ENCODE peak calls at places on chromosomes 6 and 20, in six cellular contexts. One of them, this sample, is unnamed.

GRCh38 chr6:33172307-33173227 is 19.7 kb downstream of the COL11A2 start:
- DNase-seq in CD14-positive monocyte: no peak
- DNase-seq in astrocyte of the spinal cord: peak; percentile 12
- DNase-seq in cardiac fibroblast: peak; percentile 55
- DNase-seq in HL-60: peak; percentile 28
- DNase-seq in mesothelial cell of epicardium: no peak
- DNase-seq in this sample: peak; percentile 33

GRCh38 chr20:50865591-50865990 is 65.6 kb downstream of the ADNP start:
- DNase-seq in astrocyte of the spinal cord: no peak
- DNase-seq in cardiac fibroblast: no peak
- DNase-seq in HL-60: no peak
- DNase-seq in CD14-positive monocyte: no peak
- DNase-seq in mesothelial cell of epicardium: no peak
- DNase-seq in this sample: no peak

GRCh38 chr6:3363296-3364025 is 93.4 kb downstream of the SLC22A23 start:
- DNase-seq in CD14-positive monocyte: no peak
- DNase-seq in astrocyte of the spinal cord: no peak
- DNase-seq in cardiac fibroblast: no peak
- DNase-seq in mesothelial cell of epicardium: no peak
- DNase-seq in HL-60: no peak
- DNase-seq in this sample: no peak

GRCh38 chr6:42030585-42031506 is 19.5 kb upstream of the TAF8 start:
- DNase-seq in cardiac fibroblast: peak; percentile 10
- DNase-seq in CD14-positive monocyte: no peak
- DNase-seq in mesothelial cell of epicardium: no peak
- DNase-seq in HL-60: peak; percentile 72
- DNase-seq in astrocyte of the spinal cord: peak; percentile 26
- DNase-seq in this sample: peak; percentile 53

GRCh38 chr6:137610702-137611101 is 116.5 kb upstream of the OLIG3 start:
- DNase-seq in HL-60: no peak
- DNase-seq in mesothelial cell of epicardium: no peak
- DNase-seq in CD14-positive monocyte: no peak
- DNase-seq in astrocyte of the spinal cord: no peak
- DNase-seq in cardiac fibroblast: no peak
- DNase-seq in this sample: no peak

GRCh38 chr6:18405477-18406293 is 18.5 kb downstream of the RNF144B start:
- DNase-seq in CD14-positive monocyte: no peak
- DNase-seq in astrocyte of the spinal cord: peak; percentile 95
- DNase-seq in HL-60: no peak
- DNase-seq in mesothelial cell of epicardium: no peak
- DNase-seq in cardiac fibroblast: peak; percentile 96
- DNase-seq in this sample: peak; percentile 97

GRCh38 chr6:7910298-7910653 is 312 bp downstream of the TXNDC5 start:
- DNase-seq in astrocyte of the spinal cord: peak; percentile 12
- DNase-seq in cardiac fibroblast: no peak
- DNase-seq in CD14-positive monocyte: no peak
- DNase-seq in mesothelial cell of epicardium: no peak
- DNase-seq in HL-60: peak; percentile 36
- DNase-seq in this sample: no peak

GRCh38 chr6:87282743-87283142 is 39.6 kb upstream of the SMIM8 start:
- DNase-seq in cardiac fibroblast: no peak
- DNase-seq in CD14-positive monocyte: no peak
- DNase-seq in mesothelial cell of epicardium: no peak
- DNase-seq in astrocyte of the spinal cord: no peak
- DNase-seq in HL-60: no peak
- DNase-seq in this sample: no peak

GRCh38 chr6:65566117-65566516 is 140.9 kb downstream of the EYS start:
- DNase-seq in HL-60: no peak
- DNase-seq in cardiac fibroblast: no peak
- DNase-seq in CD14-positive monocyte: no peak
- DNase-seq in astrocyte of the spinal cord: no peak
- DNase-seq in mesothelial cell of epicardium: no peak
- DNase-seq in this sample: no peak

GRCh38 chr20:25142435-25142834 is 53.1 kb upstream of the ENTPD6 start:
- DNase-seq in CD14-positive monocyte: no peak
- DNase-seq in astrocyte of the spinal cord: no peak
- DNase-seq in mesothelial cell of epicardium: no peak
- DNase-seq in HL-60: no peak
- DNase-seq in cardiac fibroblast: no peak
- DNase-seq in this sample: no peak

GRCh38 chr6:72620866-72621242 is 1.0 kb upstream of the KCNQ5 start:
- DNase-seq in CD14-positive monocyte: no peak
- DNase-seq in mesothelial cell of epicardium: no peak
- DNase-seq in astrocyte of the spinal cord: peak; percentile 25
- DNase-seq in cardiac fibroblast: peak; percentile 29
- DNase-seq in HL-60: no peak
- DNase-seq in this sample: no peak

GRCh38 chr20:11274137-11274536 is 600.3 kb upstream of the JAG1 start:
- DNase-seq in cardiac fibroblast: peak; percentile 84
- DNase-seq in CD14-positive monocyte: no peak
- DNase-seq in HL-60: peak; percentile 48
- DNase-seq in astrocyte of the spinal cord: peak; percentile 67
- DNase-seq in mesothelial cell of epicardium: no peak
- DNase-seq in this sample: peak; percentile 82

GRCh38 chr6:21023210-21023609 is 489.0 kb downstream of the CDKAL1 start:
- DNase-seq in cardiac fibroblast: no peak
- DNase-seq in CD14-positive monocyte: no peak
- DNase-seq in mesothelial cell of epicardium: no peak
- DNase-seq in HL-60: no peak
- DNase-seq in astrocyte of the spinal cord: no peak
- DNase-seq in this sample: no peak

GRCh38 chr20:37233471-37234253 is 28.0 kb downstream of the GHRH start:
- DNase-seq in cardiac fibroblast: no peak
- DNase-seq in CD14-positive monocyte: no peak
- DNase-seq in mesothelial cell of epicardium: no peak
- DNase-seq in HL-60: no peak
- DNase-seq in astrocyte of the spinal cord: no peak
- DNase-seq in this sample: no peak

GRCh38 chr6:63636516-63636968 is 940 bp downstream of the PHF3 start:
- DNase-seq in HL-60: peak; percentile 47
- DNase-seq in astrocyte of the spinal cord: peak; percentile 40
- DNase-seq in mesothelial cell of epicardium: no peak
- DNase-seq in CD14-positive monocyte: no peak
- DNase-seq in cardiac fibroblast: peak; percentile 48
- DNase-seq in this sample: peak; percentile 36

GRCh38 chr20:10370091-10370887 is 63.7 kb downstream of the MKKS start:
- DNase-seq in astrocyte of the spinal cord: no peak
- DNase-seq in cardiac fibroblast: peak; percentile 29
- DNase-seq in mesothelial cell of epicardium: no peak
- DNase-seq in CD14-positive monocyte: no peak
- DNase-seq in HL-60: no peak
- DNase-seq in this sample: peak; percentile 76

GRCh38 chr6:104952911-104953409 is 3.9 kb upstream of the LIN28B start:
- DNase-seq in cardiac fibroblast: no peak
- DNase-seq in CD14-positive monocyte: no peak
- DNase-seq in mesothelial cell of epicardium: no peak
- DNase-seq in HL-60: no peak
- DNase-seq in astrocyte of the spinal cord: no peak
- DNase-seq in this sample: no peak

GRCh38 chr6:99521557-99522286 is 6.5 kb upstream of the USP45 start:
- DNase-seq in mesothelial cell of epicardium: no peak
- DNase-seq in CD14-positive monocyte: no peak
- DNase-seq in cardiac fibroblast: peak; percentile 79
- DNase-seq in astrocyte of the spinal cord: peak; percentile 63
- DNase-seq in HL-60: no peak
- DNase-seq in this sample: peak; percentile 64

GRCh38 chr6:15475261-15475660 is 187.6 kb downstream of the DTNBP1 start:
- DNase-seq in mesothelial cell of epicardium: no peak
- DNase-seq in cardiac fibroblast: no peak
- DNase-seq in CD14-positive monocyte: no peak
- DNase-seq in HL-60: no peak
- DNase-seq in astrocyte of the spinal cord: no peak
- DNase-seq in this sample: no peak

GRCh38 chr6:79494841-79495240 is 42.4 kb downstream of the LCA5 start:
- DNase-seq in astrocyte of the spinal cord: no peak
- DNase-seq in cardiac fibroblast: no peak
- DNase-seq in mesothelial cell of epicardium: no peak
- DNase-seq in HL-60: no peak
- DNase-seq in CD14-positive monocyte: peak; percentile 33
- DNase-seq in this sample: no peak

GRCh38 chr20:33893314-33893713 is 82.2 kb downstream of the CHMP4B start:
- DNase-seq in CD14-positive monocyte: no peak
- DNase-seq in HL-60: no peak
- DNase-seq in cardiac fibroblast: peak; percentile 81
- DNase-seq in mesothelial cell of epicardium: no peak
- DNase-seq in astrocyte of the spinal cord: peak; percentile 38
- DNase-seq in this sample: peak; percentile 90

DNA sequence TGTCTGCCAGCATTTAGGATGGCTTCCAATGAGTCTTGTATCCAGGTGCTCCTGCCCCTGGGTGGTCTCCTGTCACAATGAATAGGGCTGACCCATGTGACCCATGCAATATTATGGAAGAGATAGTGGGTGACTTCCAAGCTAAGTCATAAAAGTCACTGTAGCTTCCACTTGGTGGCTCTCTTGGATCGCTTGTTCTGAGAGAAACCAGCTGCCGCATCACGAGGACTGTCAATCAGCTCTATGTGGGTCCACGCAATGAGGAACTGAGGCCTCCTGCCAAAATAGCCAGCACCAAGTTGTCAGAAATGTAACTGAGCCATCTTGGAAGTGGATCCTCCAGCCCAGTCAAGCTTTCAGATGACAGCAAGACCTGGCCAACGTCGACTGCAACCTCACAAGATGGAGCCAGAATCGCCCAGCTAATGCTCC is 14.9 kb upstream of the MATN4 start:
- DNase-seq in HL-60: peak; percentile 89
- DNase-seq in astrocyte of the spinal cord: no peak
- DNase-seq in mesothelial cell of epicardium: no peak
- DNase-seq in CD14-positive monocyte: peak; percentile 76
- DNase-seq in cardiac fibroblast: peak; percentile 55
- DNase-seq in this sample: peak; percentile 58
- TF ChIP-seq CTCF in HL-60: peak; percentile 31
- TF ChIP-seq CTCF in astrocyte of the spinal cord: peak; percentile 18
- TF ChIP-seq CTCF in mesothelial cell of epicardium: no peak
- TF ChIP-seq CTCF in CD14-positive monocyte: peak; percentile 48
- TF ChIP-seq CTCF in cardiac fibroblast: no peak
- TF ChIP-seq CTCF in this sample: no peak

GRCh38 chr6:38319259-38320255 is 320.2 kb downstream of the BTBD9 start:
- DNase-seq in CD14-positive monocyte: no peak
- DNase-seq in astrocyte of the spinal cord: peak; percentile 39
- DNase-seq in mesothelial cell of epicardium: no peak
- DNase-seq in HL-60: no peak
- DNase-seq in cardiac fibroblast: no peak
- DNase-seq in this sample: no peak
- TF ChIP-seq CTCF in CD14-positive monocyte: no peak
- TF ChIP-seq CTCF in astrocyte of the spinal cord: no peak
- TF ChIP-seq CTCF in mesothelial cell of epicardium: no peak
- TF ChIP-seq CTCF in HL-60: no peak
- TF ChIP-seq CTCF in cardiac fibroblast: no peak
- TF ChIP-seq CTCF in this sample: no peak

DNA sequence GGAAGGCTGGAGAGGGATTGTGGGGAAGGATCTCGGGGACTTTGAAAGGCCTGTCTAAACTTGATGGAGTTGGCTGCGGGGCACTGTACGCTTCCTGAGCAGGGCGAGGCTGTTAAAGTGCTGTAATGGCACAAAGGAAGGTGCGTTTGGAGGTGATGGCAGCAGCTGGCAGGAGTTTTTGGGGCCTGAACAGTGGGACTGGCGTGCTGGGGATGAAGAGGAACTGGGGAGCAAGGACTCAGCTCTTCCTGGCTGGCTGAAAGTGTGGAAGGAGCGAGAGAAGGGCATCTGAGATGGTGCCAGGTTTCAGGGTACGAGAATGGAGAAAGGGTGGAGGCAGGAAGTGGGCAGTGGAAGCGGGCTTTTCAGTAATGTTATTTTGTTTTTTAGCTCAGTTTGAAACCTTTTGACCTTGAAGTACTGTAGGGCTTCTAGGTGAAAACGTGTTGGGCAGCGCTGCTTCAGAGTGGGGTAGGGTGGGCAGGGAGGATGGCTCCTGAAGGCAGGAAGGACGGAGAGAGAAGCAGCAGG is 8.0 kb downstream of the TMEM181 start:
- DNase-seq in astrocyte of the spinal cord: no peak
- DNase-seq in CD14-positive monocyte: no peak
- DNase-seq in cardiac fibroblast: no peak
- DNase-seq in mesothelial cell of epicardium: no peak
- DNase-seq in HL-60: no peak
- DNase-seq in this sample: no peak
- TF ChIP-seq CTCF in astrocyte of the spinal cord: no peak
- TF ChIP-seq CTCF in CD14-positive monocyte: no peak
- TF ChIP-seq CTCF in cardiac fibroblast: no peak
- TF ChIP-seq CTCF in mesothelial cell of epicardium: no peak
- TF ChIP-seq CTCF in HL-60: no peak
- TF ChIP-seq CTCF in this sample: no peak

GRCh38 chr6:24935323-24935722 is 437 bp downstream of the RIPOR2 start:
- DNase-seq in cardiac fibroblast: peak; percentile 8
- DNase-seq in CD14-positive monocyte: no peak
- DNase-seq in mesothelial cell of epicardium: no peak
- DNase-seq in HL-60: no peak
- DNase-seq in astrocyte of the spinal cord: no peak
- DNase-seq in this sample: peak; percentile 43

GRCh38 chr6:24935753-24936152 is at the start of gene RIPOR2:
- DNase-seq in HL-60: peak; percentile 75
- DNase-seq in CD14-positive monocyte: peak; percentile 78
- DNase-seq in astrocyte of the spinal cord: no peak
- DNase-seq in cardiac fibroblast: no peak
- DNase-seq in mesothelial cell of epicardium: no peak
- DNase-seq in this sample: no peak

GRCh38 chr6:24933266-24933665 is 2.5 kb downstream of the RIPOR2 start:
- DNase-seq in astrocyte of the spinal cord: no peak
- DNase-seq in CD14-positive monocyte: no peak
- DNase-seq in cardiac fibroblast: no peak
- DNase-seq in mesothelial cell of epicardium: no peak
- DNase-seq in HL-60: no peak
- DNase-seq in this sample: no peak

GRCh38 chr6:24932832-24933231 is 2.9 kb downstream of the RIPOR2 start:
- DNase-seq in CD14-positive monocyte: no peak
- DNase-seq in HL-60: no peak
- DNase-seq in astrocyte of the spinal cord: no peak
- DNase-seq in mesothelial cell of epicardium: no peak
- DNase-seq in cardiac fibroblast: no peak
- DNase-seq in this sample: peak; percentile 66

GRCh38 chr6:24933868-24934401 is 1.8 kb downstream of the RIPOR2 start:
- DNase-seq in HL-60: no peak
- DNase-seq in mesothelial cell of epicardium: no peak
- DNase-seq in cardiac fibroblast: peak; percentile 26
- DNase-seq in astrocyte of the spinal cord: no peak
- DNase-seq in CD14-positive monocyte: no peak
- DNase-seq in this sample: no peak
- TF ChIP-seq CTCF in HL-60: peak; percentile 26
- TF ChIP-seq CTCF in mesothelial cell of epicardium: no peak
- TF ChIP-seq CTCF in cardiac fibroblast: peak; percentile 46
- TF ChIP-seq CTCF in astrocyte of the spinal cord: peak; percentile 55
- TF ChIP-seq CTCF in CD14-positive monocyte: peak; percentile 95
- TF ChIP-seq CTCF in this sample: peak; percentile 17

GRCh38 chr6:163729127-163729872 is 314.8 kb downstream of the QKI start:
- DNase-seq in cardiac fibroblast: no peak
- DNase-seq in astrocyte of the spinal cord: no peak
- DNase-seq in CD14-positive monocyte: no peak
- DNase-seq in mesothelial cell of epicardium: no peak
- DNase-seq in HL-60: no peak
- DNase-seq in this sample: no peak
- TF ChIP-seq CTCF in cardiac fibroblast: no peak
- TF ChIP-seq CTCF in astrocyte of the spinal cord: no peak
- TF ChIP-seq CTCF in CD14-positive monocyte: no peak
- TF ChIP-seq CTCF in mesothelial cell of epicardium: no peak
- TF ChIP-seq CTCF in HL-60: no peak
- TF ChIP-seq CTCF in this sample: no peak

This sample was measured in fibroblast of lung.